ENCODE peak calls at places on chromosomes 2 and 18, in ten cellular contexts. One of them, this sample, is unnamed.
A peak's percentile ranks its signal among the peaks of the same experiment; 100 is the strongest.

GRCh38 chr2:119744335-119744939 is 15.3 kb upstream of the PTPN4 start:
- DNase-seq in HFF-Myc: no peak
- DNase-seq in tibial artery: no peak
- DNase-seq in GM10248: no peak
- DNase-seq in neural progenitor cell: no peak
- DNase-seq in A673: no peak
- DNase-seq in sigmoid colon: no peak
- DNase-seq in GM13976: no peak
- DNase-seq in cardiac fibroblast: peak; percentile 34
- DNase-seq in GM12864: no peak
- DNase-seq in this sample: no peak

GRCh38 chr2:109213646-109214417 is 84.8 kb downstream of the SH3RF3 start:
- DNase-seq in GM12864: no peak
- DNase-seq in cardiac fibroblast: peak; percentile 87
- DNase-seq in neural progenitor cell: no peak
- DNase-seq in GM10248: peak; percentile 39
- DNase-seq in GM13976: no peak
- DNase-seq in A673: no peak
- DNase-seq in sigmoid colon: peak; percentile 62
- DNase-seq in HFF-Myc: peak; percentile 62
- DNase-seq in tibial artery: no peak
- DNase-seq in this sample: no peak

GRCh38 chr2:80348953-80349352 is 44.4 kb upstream of the LRRTM1 start:
- DNase-seq in GM12864: no peak
- DNase-seq in GM10248: no peak
- DNase-seq in tibial artery: no peak
- DNase-seq in HFF-Myc: no peak
- DNase-seq in cardiac fibroblast: no peak
- DNase-seq in neural progenitor cell: no peak
- DNase-seq in GM13976: no peak
- DNase-seq in A673: no peak
- DNase-seq in sigmoid colon: no peak
- DNase-seq in this sample: no peak

GRCh38 chr2:24926602-24927252 is 6.7 kb upstream of the ADCY3 start:
- DNase-seq in GM13976: no peak
- DNase-seq in tibial artery: peak; percentile 91
- DNase-seq in GM10248: no peak
- DNase-seq in A673: no peak
- DNase-seq in neural progenitor cell: peak; percentile 41
- DNase-seq in sigmoid colon: peak; percentile 89
- DNase-seq in HFF-Myc: no peak
- DNase-seq in GM12864: no peak
- DNase-seq in cardiac fibroblast: peak; percentile 54
- DNase-seq in this sample: no peak

GRCh38 chr2:148720501-148720998 is 76.0 kb downstream of the EPC2 start:
- DNase-seq in HFF-Myc: peak; percentile 11
- DNase-seq in GM13976: no peak
- DNase-seq in A673: peak; percentile 70
- DNase-seq in neural progenitor cell: no peak
- DNase-seq in cardiac fibroblast: peak; percentile 68
- DNase-seq in sigmoid colon: peak; percentile 62
- DNase-seq in GM10248: no peak
- DNase-seq in GM12864: no peak
- DNase-seq in tibial artery: no peak
- DNase-seq in this sample: no peak

GRCh38 chr18:54961868-54962267 is 2.6 kb upstream of the CCDC68 start:
- DNase-seq in HFF-Myc: no peak
- DNase-seq in GM12864: no peak
- DNase-seq in tibial artery: no peak
- DNase-seq in A673: no peak
- DNase-seq in neural progenitor cell: no peak
- DNase-seq in GM10248: no peak
- DNase-seq in cardiac fibroblast: no peak
- DNase-seq in sigmoid colon: no peak
- DNase-seq in GM13976: no peak
- DNase-seq in this sample: no peak

GRCh38 chr2:19114126-19114525 is 244.3 kb downstream of the OSR1 start:
- DNase-seq in sigmoid colon: no peak
- DNase-seq in GM10248: no peak
- DNase-seq in GM12864: no peak
- DNase-seq in A673: no peak
- DNase-seq in HFF-Myc: no peak
- DNase-seq in neural progenitor cell: no peak
- DNase-seq in tibial artery: no peak
- DNase-seq in cardiac fibroblast: no peak
- DNase-seq in GM13976: no peak
- DNase-seq in this sample: no peak

GRCh38 chr2:229416116-229416694 is 145.1 kb upstream of the PID1 start:
- DNase-seq in GM12864: no peak
- DNase-seq in GM13976: no peak
- DNase-seq in GM10248: no peak
- DNase-seq in tibial artery: peak; percentile 91
- DNase-seq in cardiac fibroblast: peak; percentile 98
- DNase-seq in neural progenitor cell: no peak
- DNase-seq in sigmoid colon: peak; percentile 94
- DNase-seq in A673: peak; percentile 15
- DNase-seq in HFF-Myc: no peak
- DNase-seq in this sample: no peak

GRCh38 chr2:121897335-121897970 is 142.0 kb downstream of the TSN start:
- DNase-seq in A673: peak; percentile 90
- DNase-seq in GM13976: peak; percentile 77
- DNase-seq in GM12864: no peak
- DNase-seq in cardiac fibroblast: peak; percentile 59
- DNase-seq in sigmoid colon: no peak
- DNase-seq in neural progenitor cell: peak; percentile 46
- DNase-seq in GM10248: peak; percentile 61
- DNase-seq in HFF-Myc: no peak
- DNase-seq in tibial artery: no peak
- DNase-seq in this sample: peak; percentile 47

GRCh38 chr2:102848366-102848839 is 86.6 kb downstream of the TMEM182 start:
- DNase-seq in neural progenitor cell: peak; percentile 95
- DNase-seq in tibial artery: peak; percentile 80
- DNase-seq in cardiac fibroblast: peak; percentile 60
- DNase-seq in HFF-Myc: no peak
- DNase-seq in GM13976: peak; percentile 32
- DNase-seq in GM12864: no peak
- DNase-seq in GM10248: peak; percentile 23
- DNase-seq in sigmoid colon: peak; percentile 76
- DNase-seq in A673: peak; percentile 87
- DNase-seq in this sample: peak; percentile 83

DNA sequence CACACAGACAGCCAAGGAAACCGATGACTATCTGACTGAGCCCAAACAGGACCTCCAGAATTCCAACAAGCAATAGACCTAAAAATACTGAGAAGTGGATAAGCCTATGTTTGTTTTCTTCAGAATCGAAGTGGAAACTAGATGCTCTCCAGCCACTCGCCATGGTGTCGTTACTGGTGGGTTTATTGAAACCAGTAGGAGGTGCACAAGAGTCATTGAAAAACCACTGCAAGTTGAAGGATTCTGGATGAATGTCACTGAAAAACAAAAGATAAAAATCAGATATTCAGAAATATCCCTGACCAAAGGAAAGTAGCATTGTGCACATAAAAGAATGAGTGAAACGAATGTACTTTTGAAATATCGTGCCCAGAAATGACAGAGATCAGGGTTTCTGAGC is 15.3 kb downstream of the TM4SF20 start:
- DNase-seq in HFF-Myc: no peak
- DNase-seq in GM10248: no peak
- DNase-seq in GM13976: no peak
- DNase-seq in tibial artery: no peak
- DNase-seq in cardiac fibroblast: no peak
- DNase-seq in sigmoid colon: no peak
- DNase-seq in GM12864: no peak
- DNase-seq in neural progenitor cell: no peak
- DNase-seq in A673: peak; percentile 43
- DNase-seq in this sample: no peak
- TF ChIP-seq CTCF in HFF-Myc: peak; percentile 9
- TF ChIP-seq CTCF in GM10248: no peak
- TF ChIP-seq CTCF in GM13976: no peak
- TF ChIP-seq CTCF in tibial artery: no peak
- TF ChIP-seq CTCF in cardiac fibroblast: peak; percentile 33
- TF ChIP-seq CTCF in sigmoid colon: no peak
- TF ChIP-seq CTCF in GM12864: no peak
- TF ChIP-seq CTCF in neural progenitor cell: peak; percentile 44
- TF ChIP-seq CTCF in A673: peak; percentile 57
- TF ChIP-seq CTCF in this sample: peak; percentile 22

DNA sequence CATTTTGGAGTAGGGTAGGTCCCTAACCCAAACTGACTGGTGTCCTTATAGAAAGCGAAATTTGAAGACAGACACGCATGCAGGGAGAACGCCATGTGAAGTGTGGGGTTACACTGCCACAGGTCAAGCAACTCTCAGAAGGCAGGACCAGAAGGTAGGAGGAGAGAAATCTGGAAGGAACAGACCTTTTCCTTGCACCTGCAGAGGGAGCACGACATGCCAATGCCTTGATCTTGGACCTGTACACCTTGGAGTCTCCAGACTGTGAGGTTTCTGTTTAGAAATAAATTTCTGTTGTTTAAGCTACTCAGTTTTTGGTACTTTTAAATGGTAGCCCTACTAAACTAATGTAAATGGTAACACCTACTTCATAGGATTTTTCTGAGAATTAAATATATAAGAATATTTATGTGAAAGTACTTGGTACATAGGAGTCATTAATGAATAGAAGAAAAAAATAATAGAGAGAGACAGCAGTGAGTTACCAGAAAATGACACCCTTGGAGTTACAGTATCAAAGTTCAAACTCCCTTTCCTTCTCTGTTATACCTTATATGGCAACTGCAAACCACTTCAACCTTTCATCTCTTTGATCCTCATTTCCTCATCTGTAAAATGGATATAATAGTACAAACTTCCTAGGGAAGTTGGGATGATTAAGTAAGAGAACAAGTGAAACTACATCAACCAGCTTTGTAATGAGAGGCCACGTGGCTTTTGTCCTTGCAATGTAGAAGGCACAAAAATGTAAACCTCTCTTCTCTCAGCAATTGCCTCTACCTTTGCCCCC is 184.9 kb upstream of the PARD3B start:
- DNase-seq in A673: no peak
- DNase-seq in GM12864: no peak
- DNase-seq in HFF-Myc: no peak
- DNase-seq in tibial artery: no peak
- DNase-seq in GM13976: no peak
- DNase-seq in sigmoid colon: no peak
- DNase-seq in GM10248: no peak
- DNase-seq in cardiac fibroblast: no peak
- DNase-seq in neural progenitor cell: no peak
- DNase-seq in this sample: no peak
- TF ChIP-seq CTCF in A673: no peak
- TF ChIP-seq CTCF in GM12864: no peak
- TF ChIP-seq CTCF in HFF-Myc: no peak
- TF ChIP-seq CTCF in tibial artery: no peak
- TF ChIP-seq CTCF in GM13976: no peak
- TF ChIP-seq CTCF in sigmoid colon: no peak
- TF ChIP-seq CTCF in GM10248: no peak
- TF ChIP-seq CTCF in cardiac fibroblast: no peak
- TF ChIP-seq CTCF in neural progenitor cell: no peak
- TF ChIP-seq CTCF in this sample: no peak

GRCh38 chr2:232588680-232589585 is 38.4 kb downstream of the EIF4E2 start:
- DNase-seq in cardiac fibroblast: peak; percentile 87
- DNase-seq in neural progenitor cell: no peak
- DNase-seq in GM12864: no peak
- DNase-seq in sigmoid colon: peak; percentile 80
- DNase-seq in tibial artery: peak; percentile 74
- DNase-seq in A673: no peak
- DNase-seq in HFF-Myc: peak; percentile 48
- DNase-seq in GM10248: no peak
- DNase-seq in GM13976: no peak
- DNase-seq in this sample: no peak

GRCh38 chr2:232588031-232588430 is 37.5 kb downstream of the EIF4E2 start:
- DNase-seq in neural progenitor cell: no peak
- DNase-seq in GM12864: no peak
- DNase-seq in HFF-Myc: no peak
- DNase-seq in sigmoid colon: peak; percentile 36
- DNase-seq in tibial artery: peak; percentile 56
- DNase-seq in A673: no peak
- DNase-seq in GM10248: no peak
- DNase-seq in GM13976: no peak
- DNase-seq in cardiac fibroblast: no peak
- DNase-seq in this sample: no peak

GRCh38 chr2:232593931-232594330 is 39.5 kb upstream of the EFHD1 start:
- DNase-seq in HFF-Myc: no peak
- DNase-seq in sigmoid colon: no peak
- DNase-seq in GM13976: no peak
- DNase-seq in GM10248: no peak
- DNase-seq in tibial artery: no peak
- DNase-seq in neural progenitor cell: no peak
- DNase-seq in A673: no peak
- DNase-seq in cardiac fibroblast: no peak
- DNase-seq in GM12864: no peak
- DNase-seq in this sample: no peak

GRCh38 chr2:232597362-232598079 is 35.9 kb upstream of the EFHD1 start:
- DNase-seq in GM12864: no peak
- DNase-seq in HFF-Myc: no peak
- DNase-seq in GM10248: no peak
- DNase-seq in GM13976: no peak
- DNase-seq in neural progenitor cell: no peak
- DNase-seq in sigmoid colon: no peak
- DNase-seq in cardiac fibroblast: no peak
- DNase-seq in tibial artery: no peak
- DNase-seq in A673: no peak
- DNase-seq in this sample: no peak

GRCh38 chr2:232592687-232593407 is 40.6 kb upstream of the EFHD1 start:
- DNase-seq in GM12864: no peak
- DNase-seq in cardiac fibroblast: peak; percentile 73
- DNase-seq in neural progenitor cell: no peak
- DNase-seq in A673: no peak
- DNase-seq in GM10248: no peak
- DNase-seq in HFF-Myc: peak; percentile 52
- DNase-seq in GM13976: no peak
- DNase-seq in sigmoid colon: no peak
- DNase-seq in tibial artery: peak; percentile 27
- DNase-seq in this sample: no peak
- TF ChIP-seq CTCF in GM12864: no peak
- TF ChIP-seq CTCF in cardiac fibroblast: peak; percentile 26
- TF ChIP-seq CTCF in neural progenitor cell: no peak
- TF ChIP-seq CTCF in A673: no peak
- TF ChIP-seq CTCF in GM10248: no peak
- TF ChIP-seq CTCF in HFF-Myc: peak; percentile 5
- TF ChIP-seq CTCF in GM13976: no peak
- TF ChIP-seq CTCF in sigmoid colon: no peak
- TF ChIP-seq CTCF in tibial artery: no peak
- TF ChIP-seq CTCF in this sample: no peak

DNA sequence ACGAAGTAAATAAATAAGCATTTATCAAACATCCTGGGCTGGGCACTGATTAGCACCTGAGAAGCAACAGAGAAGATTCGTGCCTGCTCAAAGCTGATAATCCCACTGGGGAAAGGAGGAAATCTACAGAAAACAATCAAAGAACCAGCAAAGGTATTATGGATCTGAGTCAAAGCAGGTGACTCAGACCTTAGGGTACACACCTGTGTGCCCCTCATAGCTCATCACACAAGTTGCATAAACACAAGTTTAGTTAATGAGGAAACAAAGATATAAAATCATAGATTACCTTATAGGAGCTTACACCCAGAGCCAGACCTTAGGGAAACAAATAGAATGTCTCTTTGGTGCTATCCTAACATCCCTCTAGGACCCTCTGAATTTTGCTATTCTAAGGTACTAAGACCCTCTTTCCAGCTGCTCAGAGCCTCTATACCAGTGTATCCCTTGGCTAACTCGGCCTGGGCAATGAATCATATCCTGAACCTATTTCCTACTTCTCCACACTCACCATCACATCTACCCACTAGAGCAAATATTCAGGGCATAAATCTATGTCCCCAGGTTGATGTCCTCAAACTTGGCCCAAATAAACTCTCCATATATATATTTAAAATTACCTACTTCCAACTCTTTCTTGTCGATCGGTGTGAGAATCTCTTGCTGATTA is 19.3 kb upstream of the CTIF start:
- DNase-seq in GM12864: no peak
- DNase-seq in A673: no peak
- DNase-seq in HFF-Myc: no peak
- DNase-seq in sigmoid colon: no peak
- DNase-seq in GM10248: no peak
- DNase-seq in GM13976: peak; percentile 2
- DNase-seq in tibial artery: no peak
- DNase-seq in cardiac fibroblast: no peak
- DNase-seq in neural progenitor cell: no peak
- DNase-seq in this sample: no peak
- TF ChIP-seq CTCF in GM12864: no peak
- TF ChIP-seq CTCF in A673: no peak
- TF ChIP-seq CTCF in HFF-Myc: no peak
- TF ChIP-seq CTCF in sigmoid colon: no peak
- TF ChIP-seq CTCF in GM10248: no peak
- TF ChIP-seq CTCF in GM13976: no peak
- TF ChIP-seq CTCF in tibial artery: no peak
- TF ChIP-seq CTCF in cardiac fibroblast: no peak
- TF ChIP-seq CTCF in neural progenitor cell: no peak
- TF ChIP-seq CTCF in this sample: no peak

This sample was measured in endothelial cell.